ENCODE peak calls at places on chromosomes 5 and 9, in ten cellular contexts. B is stimulated activated CD4-positive, alpha-beta T cell treated with anti-CD3 and anti-CD28 coated beads, TNF-alpha, amount 100 ng/mL, for 1 hour; C is HEK293T; F is SK-N-DZ; L is left colon; S is cardiac muscle cell; R is activated T-cell treated with anti-CD3 and anti-CD28 coated beads for 1 hour; V is mesendoderm; T is astrocyte of the cerebellum; A is fibroblast of lung. Y is an unnamed sample.

GRCh38 chr9:5817776-5818336 is 15.1 kb downstream of the ERMP1 start:
- DNase-seq in A (peak), B (no peak), S (no peak), V (peak), F (no peak), R (no peak), T (no peak), L (no peak), C (no peak), Y (no peak)

GRCh38 chr9:70924905-70925547 is 196.4 kb downstream of the TRPM3 start:
- DNase-seq in B (no peak), S (peak), C (peak), F (peak), R (no peak), T (peak), A (peak), V (peak), L (peak), Y (peak)

GRCh38 chr5:13695076-13695712 is 249.3 kb downstream of the DNAH5 start:
- DNase-seq in B (no peak), T (no peak), A (no peak), S (no peak), C (no peak), R (no peak), F (no peak), L (no peak), V (no peak), Y (no peak)

GRCh38 chr5:123283031-123283430 is 140.2 kb downstream of the CEP120 start:
- DNase-seq in F (no peak), R (no peak), V (no peak), S (no peak), T (no peak), C (no peak), B (no peak), A (peak), L (no peak), Y (no peak)

GRCh38 chr9:136690104-136690840 is 3.0 kb upstream of the AGPAT2 start:
- DNase-seq in T (no peak), R (no peak), A (no peak), F (no peak), L (no peak), S (no peak), B (no peak), V (no peak), C (no peak), Y (peak)

GRCh38 chr5:139660105-139660915 is 12.2 kb downstream of the CXXC5 start:
- DNase-seq in T (no peak), C (no peak), R (no peak), L (peak), S (no peak), F (no peak), V (no peak), A (no peak), B (no peak), Y (peak)

GRCh38 chr5:60959156-60959555 is 14.2 kb downstream of the NDUFAF2 start:
- DNase-seq in R (no peak), T (peak), V (no peak), L (no peak), C (no peak), B (no peak), F (peak), S (no peak), A (peak), Y (no peak)

GRCh38 chr5:144060598-144060997 is 109.9 kb downstream of the YIPF5 start:
- DNase-seq in B (no peak), L (no peak), A (no peak), S (no peak), R (no peak), F (no peak), C (no peak), T (no peak), V (no peak), Y (no peak)

GRCh38 chr5:139751236-139751635 is 44.4 kb upstream of the PSD2 start:
- DNase-seq in V (no peak), T (no peak), C (no peak), R (no peak), F (no peak), S (no peak), A (no peak), B (no peak), L (no peak), Y (no peak)

GRCh38 chr5:172113036-172113435 is 75.0 kb downstream of the STK10 start:
- DNase-seq in V (no peak), A (no peak), T (peak), R (peak), F (no peak), C (no peak), L (peak), B (peak), S (no peak), Y (no peak)

GRCh38 chr9:127196826-127197145 is 67.8 kb upstream of the GARNL3 start:
- DNase-seq in F (no peak), C (no peak), V (no peak), B (no peak), L (no peak), R (no peak), T (no peak), S (no peak), A (peak), Y (no peak)

GRCh38 chr5:121949885-121950284 is 11.9 kb upstream of the SRFBP1 start:
- DNase-seq in B (no peak), C (peak), V (peak), F (peak), R (no peak), A (peak), T (peak), L (peak), S (peak), Y (no peak)

GRCh38 chr5:74266836-74267235 is 373.7 kb downstream of the ENC1 start:
- DNase-seq in F (no peak), C (no peak), V (no peak), R (no peak), L (no peak), A (no peak), S (no peak), B (no peak), T (no peak), Y (no peak)

GRCh38 chr9:116271991-116272390 is 118.4 kb downstream of the PAPPA start:
- DNase-seq in B (no peak), V (peak), C (no peak), S (no peak), F (no peak), R (no peak), L (no peak), T (no peak), A (no peak), Y (no peak)

GRCh38 chr9:37040508-37041127 is 6.5 kb upstream of the PAX5 start:
- DNase-seq in R (no peak), L (no peak), T (no peak), F (no peak), V (no peak), C (no peak), B (no peak), S (no peak), A (no peak), Y (no peak)

GRCh38 chr9:36961568-36962360 is 72.3 kb downstream of the PAX5 start:
- DNase-seq in L (peak), S (no peak), F (no peak), R (no peak), C (no peak), B (no peak), T (no peak), V (peak), A (peak), Y (no peak)

GRCh38 chr5:38445374-38446028 is 110.9 kb downstream of the LIFR start:
- DNase-seq in B (no peak), C (no peak), S (no peak), L (no peak), F (no peak), V (no peak), T (no peak), R (no peak), A (peak), Y (no peak)

GRCh38 chr9:129595903-129596540 is 24.9 kb downstream of the C9orf50 start:
- DNase-seq in R (no peak), T (no peak), S (no peak), B (no peak), L (no peak), C (no peak), F (no peak), A (no peak), V (no peak), Y (no peak)

GRCh38 chr9:133155156-133155555 is 8.6 kb downstream of the GBGT1 start:
- DNase-seq in B (no peak), A (no peak), F (no peak), V (no peak), L (no peak), S (no peak), T (no peak), C (no peak), R (no peak), Y (peak)

GRCh38 chr5:23473915-23474679 is 33.3 kb upstream of the PRDM9 start:
- DNase-seq in B (no peak), S (no peak), R (no peak), T (no peak), A (no peak), C (no peak), V (no peak), L (no peak), F (no peak), Y (no peak)

GRCh38 chr9:37761511-37761910 is 7.9 kb downstream of the TRMT10B start:
- DNase-seq in A (peak), L (no peak), F (no peak), S (no peak), R (no peak), C (no peak), B (no peak), T (no peak), V (no peak), Y (no peak)

GRCh38 chr9:135081264-135081660 is 6.2 kb upstream of the OLFM1 start:
- DNase-seq in T (no peak), R (no peak), V (no peak), S (no peak), F (no peak), L (peak), A (no peak), B (no peak), C (no peak), Y (no peak)

GRCh38 chr5:115624994-115625393 is 842 bp downstream of the TMED7 start:
- DNase-seq in R (no peak), T (no peak), B (no peak), V (no peak), L (no peak), S (no peak), F (no peak), A (no peak), C (no peak), Y (no peak)

GRCh38 chr9:95505072-95505471 is 11.7 kb downstream of the PTCH1 start:
- DNase-seq in V (peak), B (no peak), F (no peak), T (no peak), A (no peak), C (no peak), R (no peak), L (no peak), S (no peak), Y (no peak)

GRCh38 chr5:8184455-8185063 is 315.6 kb downstream of the MTRR start:
- DNase-seq in R (peak), V (peak), T (peak), B (no peak), C (peak), F (peak), S (peak), L (peak), A (peak), Y (peak)